ENCODE peak calls at places on chromosomes 5 and 9, in four cellular contexts. P is BJ, T is MCF 10A, B is GM20000. R is an unnamed sample.

GRCh38 chr9:105083246-105083645 is 155.3 kb upstream of the ABCA1 start:
- DNase-seq in P (no peak), T (no peak), B (no peak), R (no peak)

GRCh38 chr9:90099262-90099982 is 494.6 kb downstream of the GADD45G start:
- DNase-seq in T (peak), B (no peak), P (no peak), R (no peak)

GRCh38 chr5:13251623-13252367 is 692.7 kb downstream of the DNAH5 start:
- DNase-seq in T (peak), B (no peak), P (no peak), R (no peak)

GRCh38 chr5:176405656-176406435 is 10.5 kb downstream of the CLTB start:
- DNase-seq in P (no peak), B (no peak), T (no peak), R (no peak)

GRCh38 chr5:164214698-164215097 is 709.3 kb downstream of the MAT2B start:
- DNase-seq in B (no peak), T (no peak), P (no peak), R (no peak)

GRCh38 chr5:171505473-171506043 is 86.1 kb downstream of the FGF18 start:
- DNase-seq in T (no peak), P (no peak), B (no peak), R (no peak)

GRCh38 chr9:122130837-122131236 is 28.7 kb downstream of the NDUFA8 start:
- DNase-seq in B (no peak), P (no peak), T (no peak), R (no peak)

GRCh38 chr9:98341157-98342102 is 86.0 kb upstream of the TBC1D2 start:
- DNase-seq in T (no peak), B (no peak), P (no peak), R (peak)

GRCh38 chr9:21906213-21906612 is 88.0 kb downstream of the CDKN2A start:
- DNase-seq in T (no peak), B (no peak), P (no peak), R (no peak)

GRCh38 chr9:21903380-21903965 is 90.7 kb downstream of the CDKN2A start:
- DNase-seq in T (no peak), B (no peak), P (no peak), R (no peak)

GRCh38 chr9:21906878-21907277 is 87.3 kb downstream of the CDKN2A start:
- DNase-seq in T (no peak), P (no peak), B (no peak), R (no peak)

GRCh38 chr9:21904371-21904770 is 89.8 kb downstream of the CDKN2A start:
- DNase-seq in T (no peak), B (no peak), P (no peak), R (no peak)

DNA sequence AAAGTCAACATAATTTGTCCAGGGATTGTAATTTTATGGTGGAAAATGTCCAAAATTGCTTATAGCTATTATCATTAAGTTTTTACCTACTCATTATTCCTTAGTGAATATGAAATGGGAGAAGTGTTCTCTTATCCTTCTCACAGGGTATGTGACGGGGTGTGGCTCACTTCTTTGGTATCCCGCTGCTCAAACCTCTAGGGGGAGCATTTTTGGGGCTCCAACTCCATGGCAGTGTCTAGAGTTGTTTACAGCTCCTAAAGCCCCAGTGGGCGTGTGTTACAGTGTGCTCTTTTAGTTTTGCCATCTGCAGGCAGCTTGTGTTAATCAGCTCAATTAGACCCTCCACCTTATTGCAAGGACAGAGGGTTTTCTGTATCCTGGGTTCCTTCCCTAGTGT is 89.4 kb downstream of the CDKN2A start:
- DNase-seq in P (no peak), B (no peak), T (no peak), R (no peak)
- TF ChIP-seq CTCF in P (no peak), B (no peak), T (no peak), R (peak)

GRCh38 chr5:68314465-68314864 is 98.9 kb downstream of the PIK3R1 start:
- DNase-seq in P (no peak), T (no peak), B (no peak), R (no peak)
- TF ChIP-seq CTCF in P (no peak), T (no peak), B (no peak), R (no peak)

DNA sequence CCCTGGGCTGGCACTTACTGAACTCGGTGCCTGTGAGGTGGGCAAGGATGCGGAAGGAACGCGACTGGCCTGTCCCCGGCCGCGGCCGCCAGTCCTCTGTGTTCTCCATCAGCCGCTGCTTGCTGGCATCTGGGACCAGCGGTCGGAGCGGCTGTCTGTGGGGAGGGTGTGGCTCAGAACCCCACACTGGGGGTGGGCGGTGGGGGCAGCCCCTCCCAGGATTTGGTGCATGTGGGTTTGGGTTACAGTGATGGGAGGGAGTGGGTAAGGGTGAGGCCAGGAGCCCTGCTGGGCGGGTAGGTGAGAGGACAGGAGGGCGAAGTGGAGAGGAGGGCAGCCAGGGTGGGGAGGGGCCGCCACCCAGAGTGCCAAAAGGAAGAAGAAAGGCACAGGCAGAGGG is 6.4 kb downstream of the PDLIM7 start:
- DNase-seq in B (no peak), T (no peak), P (no peak), R (no peak)
- TF ChIP-seq CTCF in B (no peak), T (no peak), P (no peak), R (no peak)

DNA sequence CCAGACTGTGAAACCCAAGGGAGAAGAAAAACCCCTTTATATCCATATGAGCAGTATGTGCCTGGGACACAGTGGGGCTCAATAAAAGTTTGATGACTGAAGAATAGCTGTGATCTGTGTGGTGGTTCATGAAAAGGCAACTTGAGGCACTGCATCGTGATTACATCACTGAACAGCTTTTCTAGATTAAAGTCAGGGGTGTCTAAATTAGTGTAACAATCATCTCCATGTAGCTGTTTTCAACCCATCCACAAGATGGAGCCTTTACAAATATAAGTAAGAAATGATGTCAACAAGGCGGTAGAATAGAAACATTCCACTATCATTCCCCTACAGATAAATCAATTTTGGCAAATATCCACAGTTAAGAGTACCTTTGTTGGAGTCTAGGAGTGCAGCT is 55.5 kb downstream of the PRRC1 start:
- DNase-seq in T (peak), P (no peak), B (no peak), R (no peak)
- TF ChIP-seq CTCF in T (peak), P (peak), B (no peak), R (peak)

GRCh38 chr9:20270176-20270575 is 352.1 kb downstream of the MLLT3 start:
- DNase-seq in P (no peak), T (no peak), B (no peak), R (no peak)

GRCh38 chr9:20269620-20270019 is 352.7 kb downstream of the MLLT3 start:
- DNase-seq in P (no peak), T (no peak), B (no peak), R (no peak)

GRCh38 chr9:20276762-20277161 is 345.5 kb downstream of the MLLT3 start:
- DNase-seq in B (no peak), T (no peak), P (no peak), R (no peak)

GRCh38 chr9:20271107-20271506 is 351.2 kb downstream of the MLLT3 start:
- DNase-seq in P (no peak), B (no peak), T (no peak), R (no peak)

GRCh38 chr9:20271723-20272122 is 350.6 kb downstream of the MLLT3 start:
- DNase-seq in B (no peak), T (no peak), P (no peak), R (no peak)
- TF ChIP-seq CTCF in B (no peak), T (peak), P (peak), R (peak)

GRCh38 chr5:41408676-41409443 is 101.5 kb downstream of the PLCXD3 start:
- DNase-seq in T (peak), P (peak), B (no peak), R (no peak)

GRCh38 chr5:41412496-41412895 is 97.9 kb downstream of the PLCXD3 start:
- DNase-seq in P (no peak), T (no peak), B (no peak), R (no peak)

GRCh38 chr5:41410307-41410706 is 100.1 kb downstream of the PLCXD3 start:
- DNase-seq in P (no peak), B (no peak), T (peak), R (no peak)

GRCh38 chr5:41413067-41413466 is 97.3 kb downstream of the PLCXD3 start:
- DNase-seq in P (no peak), T (no peak), B (no peak), R (no peak)

DNA sequence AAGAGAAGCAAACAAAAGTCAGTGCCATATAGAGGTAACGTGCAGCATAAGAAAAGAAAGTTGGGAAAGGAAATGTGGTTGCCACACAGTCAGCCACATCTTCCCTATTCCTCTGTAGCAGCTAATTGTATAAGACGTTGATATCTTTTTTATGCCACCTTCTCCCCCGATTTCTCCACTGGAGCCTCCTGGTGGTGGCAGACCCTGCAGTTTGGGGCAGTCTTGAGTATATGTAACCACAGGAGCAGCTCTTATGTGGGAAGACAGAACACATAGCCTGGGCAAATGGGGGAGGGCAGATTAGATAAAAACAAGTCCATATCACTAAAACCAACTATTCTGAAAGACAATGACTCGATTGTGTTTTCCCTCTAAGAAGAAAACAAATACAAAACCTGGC is 99.7 kb downstream of the PLCXD3 start:
- DNase-seq in P (no peak), B (no peak), T (no peak), R (no peak)
- TF ChIP-seq CTCF in P (no peak), B (no peak), T (no peak), R (peak)

GRCh38 chr5:102974177-102974576 is 145.8 kb downstream of the GIN1 start:
- DNase-seq in B (no peak), P (no peak), T (no peak), R (no peak)
- TF ChIP-seq CTCF in B (no peak), P (no peak), T (no peak), R (no peak)